ENCODE peak calls at places on chromosomes 6 and 20, in five cellular contexts. One of them, this sample, is unnamed.

GRCh38 chr6:136923116-136923953 is 1.2 kb downstream of the SLC35D3 start:
- DNase-seq in EL: no peak
- DNase-seq in NCI-H1092 treated with DMSO at 0.1 percent for 48 hours: peak
- DNase-seq in BJ: no peak
- DNase-seq in NK-92 treated with Interleukin-12 subunit alpha and Interleukin-12 subunit beta, amount 100 ng/mL, for 24 hours: no peak
- DNase-seq in this sample: peak

GRCh38 chr6:149075616-149076354 is 241.7 kb upstream of the TAB2 start:
- DNase-seq in EL: peak
- DNase-seq in BJ: no peak
- DNase-seq in NCI-H1092 treated with DMSO at 0.1 percent for 48 hours: no peak
- DNase-seq in NK-92 treated with Interleukin-12 subunit alpha and Interleukin-12 subunit beta, amount 100 ng/mL, for 24 hours: no peak
- DNase-seq in this sample: no peak

GRCh38 chr6:158037771-158038170 is 56.1 kb downstream of the SYNJ2 start:
- DNase-seq in BJ: no peak
- DNase-seq in EL: no peak
- DNase-seq in NK-92 treated with Interleukin-12 subunit alpha and Interleukin-12 subunit beta, amount 100 ng/mL, for 24 hours: no peak
- DNase-seq in NCI-H1092 treated with DMSO at 0.1 percent for 48 hours: no peak
- DNase-seq in this sample: no peak

GRCh38 chr20:16284385-16285100 is 288.7 kb downstream of the KIF16B start:
- DNase-seq in NK-92 treated with Interleukin-12 subunit alpha and Interleukin-12 subunit beta, amount 100 ng/mL, for 24 hours: no peak
- DNase-seq in BJ: no peak
- DNase-seq in EL: no peak
- DNase-seq in NCI-H1092 treated with DMSO at 0.1 percent for 48 hours: no peak
- DNase-seq in this sample: no peak

GRCh38 chr6:163170294-163170883 is 244.1 kb upstream of the QKI start:
- DNase-seq in EL: peak
- DNase-seq in BJ: no peak
- DNase-seq in NCI-H1092 treated with DMSO at 0.1 percent for 48 hours: no peak
- DNase-seq in NK-92 treated with Interleukin-12 subunit alpha and Interleukin-12 subunit beta, amount 100 ng/mL, for 24 hours: no peak
- DNase-seq in this sample: peak

GRCh38 chr20:38878798-38879197 is 47.4 kb upstream of the FAM83D start:
- DNase-seq in NCI-H1092 treated with DMSO at 0.1 percent for 48 hours: no peak
- DNase-seq in BJ: no peak
- DNase-seq in NK-92 treated with Interleukin-12 subunit alpha and Interleukin-12 subunit beta, amount 100 ng/mL, for 24 hours: no peak
- DNase-seq in EL: no peak
- DNase-seq in this sample: peak

GRCh38 chr20:36653456-36653855 is 7.5 kb upstream of the SLA2 start:
- DNase-seq in NCI-H1092 treated with DMSO at 0.1 percent for 48 hours: no peak
- DNase-seq in BJ: no peak
- DNase-seq in EL: no peak
- DNase-seq in NK-92 treated with Interleukin-12 subunit alpha and Interleukin-12 subunit beta, amount 100 ng/mL, for 24 hours: no peak
- DNase-seq in this sample: no peak

GRCh38 chr20:17625246-17626051 is 55.6 kb downstream of the DSTN start:
- DNase-seq in NCI-H1092 treated with DMSO at 0.1 percent for 48 hours: no peak
- DNase-seq in BJ: no peak
- DNase-seq in EL: no peak
- DNase-seq in NK-92 treated with Interleukin-12 subunit alpha and Interleukin-12 subunit beta, amount 100 ng/mL, for 24 hours: no peak
- DNase-seq in this sample: no peak

GRCh38 chr6:65638047-65638831 is 68.8 kb downstream of the EYS start:
- DNase-seq in NK-92 treated with Interleukin-12 subunit alpha and Interleukin-12 subunit beta, amount 100 ng/mL, for 24 hours: no peak
- DNase-seq in EL: no peak
- DNase-seq in NCI-H1092 treated with DMSO at 0.1 percent for 48 hours: peak
- DNase-seq in BJ: no peak
- DNase-seq in this sample: peak

GRCh38 chr20:38392356-38392755 is 42.8 kb downstream of the SNHG17 start:
- DNase-seq in NK-92 treated with Interleukin-12 subunit alpha and Interleukin-12 subunit beta, amount 100 ng/mL, for 24 hours: no peak
- DNase-seq in EL: no peak
- DNase-seq in BJ: no peak
- DNase-seq in NCI-H1092 treated with DMSO at 0.1 percent for 48 hours: no peak
- DNase-seq in this sample: peak

GRCh38 chr6:35311390-35312075 is 13.9 kb downstream of the DEF6 start:
- DNase-seq in NCI-H1092 treated with DMSO at 0.1 percent for 48 hours: no peak
- DNase-seq in BJ: no peak
- DNase-seq in NK-92 treated with Interleukin-12 subunit alpha and Interleukin-12 subunit beta, amount 100 ng/mL, for 24 hours: peak
- DNase-seq in EL: no peak
- DNase-seq in this sample: peak

GRCh38 chr20:32443386-32443974 is 85.3 kb downstream of the ASXL1 start:
- DNase-seq in NK-92 treated with Interleukin-12 subunit alpha and Interleukin-12 subunit beta, amount 100 ng/mL, for 24 hours: no peak
- DNase-seq in EL: peak
- DNase-seq in NCI-H1092 treated with DMSO at 0.1 percent for 48 hours: no peak
- DNase-seq in BJ: no peak
- DNase-seq in this sample: peak

GRCh38 chr6:170449835-170450753 is 103.0 kb downstream of the PSMB1 start:
- DNase-seq in NCI-H1092 treated with DMSO at 0.1 percent for 48 hours: no peak
- DNase-seq in BJ: no peak
- DNase-seq in NK-92 treated with Interleukin-12 subunit alpha and Interleukin-12 subunit beta, amount 100 ng/mL, for 24 hours: no peak
- DNase-seq in EL: no peak
- DNase-seq in this sample: peak

GRCh38 chr20:23640873-23641667 is 3.3 kb upstream of the CST3 start:
- DNase-seq in NCI-H1092 treated with DMSO at 0.1 percent for 48 hours: no peak
- DNase-seq in NK-92 treated with Interleukin-12 subunit alpha and Interleukin-12 subunit beta, amount 100 ng/mL, for 24 hours: no peak
- DNase-seq in BJ: no peak
- DNase-seq in EL: no peak
- DNase-seq in this sample: no peak

GRCh38 chr6:134168580-134169223 is 116.3 kb upstream of the SLC2A12 start:
- DNase-seq in NCI-H1092 treated with DMSO at 0.1 percent for 48 hours: no peak
- DNase-seq in BJ: no peak
- DNase-seq in EL: peak
- DNase-seq in NK-92 treated with Interleukin-12 subunit alpha and Interleukin-12 subunit beta, amount 100 ng/mL, for 24 hours: no peak
- DNase-seq in this sample: no peak

GRCh38 chr6:111540971-111541719 is 58.1 kb upstream of the REV3L start:
- DNase-seq in NK-92 treated with Interleukin-12 subunit alpha and Interleukin-12 subunit beta, amount 100 ng/mL, for 24 hours: no peak
- DNase-seq in NCI-H1092 treated with DMSO at 0.1 percent for 48 hours: peak
- DNase-seq in BJ: no peak
- DNase-seq in EL: no peak
- DNase-seq in this sample: no peak

GRCh38 chr20:4998160-4998651 is 3.1 kb downstream of the SLC23A2 start:
- DNase-seq in NCI-H1092 treated with DMSO at 0.1 percent for 48 hours: no peak
- DNase-seq in NK-92 treated with Interleukin-12 subunit alpha and Interleukin-12 subunit beta, amount 100 ng/mL, for 24 hours: no peak
- DNase-seq in EL: no peak
- DNase-seq in BJ: no peak
- DNase-seq in this sample: no peak

GRCh38 chr6:110688661-110689268 is 126.5 kb downstream of the CDK19 start:
- DNase-seq in NK-92 treated with Interleukin-12 subunit alpha and Interleukin-12 subunit beta, amount 100 ng/mL, for 24 hours: no peak
- DNase-seq in EL: no peak
- DNase-seq in BJ: no peak
- DNase-seq in NCI-H1092 treated with DMSO at 0.1 percent for 48 hours: no peak
- DNase-seq in this sample: peak

GRCh38 chr20:51042064-51042463 is 19.2 kb upstream of the KCNG1 start:
- DNase-seq in NCI-H1092 treated with DMSO at 0.1 percent for 48 hours: no peak
- DNase-seq in BJ: no peak
- DNase-seq in NK-92 treated with Interleukin-12 subunit alpha and Interleukin-12 subunit beta, amount 100 ng/mL, for 24 hours: no peak
- DNase-seq in EL: no peak
- DNase-seq in this sample: peak

GRCh38 chr6:168193816-168194701 is 115.0 kb upstream of the FRMD1 start:
- DNase-seq in BJ: no peak
- DNase-seq in NCI-H1092 treated with DMSO at 0.1 percent for 48 hours: no peak
- DNase-seq in NK-92 treated with Interleukin-12 subunit alpha and Interleukin-12 subunit beta, amount 100 ng/mL, for 24 hours: no peak
- DNase-seq in EL: no peak
- DNase-seq in this sample: peak

GRCh38 chr6:103327079-103327478 is 1532.6 kb downstream of the HACE1 start:
- DNase-seq in NCI-H1092 treated with DMSO at 0.1 percent for 48 hours: peak
- DNase-seq in EL: no peak
- DNase-seq in NK-92 treated with Interleukin-12 subunit alpha and Interleukin-12 subunit beta, amount 100 ng/mL, for 24 hours: no peak
- DNase-seq in BJ: no peak
- DNase-seq in this sample: no peak

GRCh38 chr6:36545767-36546663 is 1.3 kb downstream of the STK38 start:
- DNase-seq in BJ: no peak
- DNase-seq in NK-92 treated with Interleukin-12 subunit alpha and Interleukin-12 subunit beta, amount 100 ng/mL, for 24 hours: no peak
- DNase-seq in NCI-H1092 treated with DMSO at 0.1 percent for 48 hours: no peak
- DNase-seq in EL: peak
- DNase-seq in this sample: no peak

GRCh38 chr6:74510878-74511277 is 695.0 kb downstream of the COL12A1 start:
- DNase-seq in EL: peak
- DNase-seq in BJ: no peak
- DNase-seq in NCI-H1092 treated with DMSO at 0.1 percent for 48 hours: no peak
- DNase-seq in NK-92 treated with Interleukin-12 subunit alpha and Interleukin-12 subunit beta, amount 100 ng/mL, for 24 hours: no peak
- DNase-seq in this sample: no peak

GRCh38 chr6:25041676-25042598 is 106.2 kb upstream of the RIPOR2 start:
- DNase-seq in NK-92 treated with Interleukin-12 subunit alpha and Interleukin-12 subunit beta, amount 100 ng/mL, for 24 hours: no peak
- DNase-seq in BJ: no peak
- DNase-seq in NCI-H1092 treated with DMSO at 0.1 percent for 48 hours: no peak
- DNase-seq in EL: no peak
- DNase-seq in this sample: peak

GRCh38 chr6:44664716-44665115 is 277.2 kb downstream of the CDC5L start:
- DNase-seq in EL: peak
- DNase-seq in NCI-H1092 treated with DMSO at 0.1 percent for 48 hours: no peak
- DNase-seq in BJ: no peak
- DNase-seq in NK-92 treated with Interleukin-12 subunit alpha and Interleukin-12 subunit beta, amount 100 ng/mL, for 24 hours: no peak
- DNase-seq in this sample: peak

GRCh38 chr20:54431545-54431944 is 43.8 kb upstream of the DOK5 start:
- DNase-seq in BJ: no peak
- DNase-seq in NK-92 treated with Interleukin-12 subunit alpha and Interleukin-12 subunit beta, amount 100 ng/mL, for 24 hours: no peak
- DNase-seq in NCI-H1092 treated with DMSO at 0.1 percent for 48 hours: peak
- DNase-seq in EL: no peak
- DNase-seq in this sample: no peak

GRCh38 chr20:35091808-35092523 is 641 bp downstream of the TRPC4AP start:
- DNase-seq in NK-92 treated with Interleukin-12 subunit alpha and Interleukin-12 subunit beta, amount 100 ng/mL, for 24 hours: no peak
- DNase-seq in EL: peak
- DNase-seq in BJ: no peak
- DNase-seq in NCI-H1092 treated with DMSO at 0.1 percent for 48 hours: peak
- DNase-seq in this sample: no peak

GRCh38 chr6:112396221-112396620 is 49.1 kb downstream of the RFPL4B start:
- DNase-seq in EL: peak
- DNase-seq in NK-92 treated with Interleukin-12 subunit alpha and Interleukin-12 subunit beta, amount 100 ng/mL, for 24 hours: no peak
- DNase-seq in BJ: no peak
- DNase-seq in NCI-H1092 treated with DMSO at 0.1 percent for 48 hours: no peak
- DNase-seq in this sample: no peak

GRCh38 chr6:25482996-25483395 is 169.0 kb upstream of the SCGN start:
- DNase-seq in NCI-H1092 treated with DMSO at 0.1 percent for 48 hours: no peak
- DNase-seq in EL: no peak
- DNase-seq in NK-92 treated with Interleukin-12 subunit alpha and Interleukin-12 subunit beta, amount 100 ng/mL, for 24 hours: no peak
- DNase-seq in BJ: no peak
- DNase-seq in this sample: no peak

GRCh38 chr20:21767200-21767738 is 61.8 kb downstream of the PAX1 start:
- DNase-seq in NCI-H1092 treated with DMSO at 0.1 percent for 48 hours: no peak
- DNase-seq in NK-92 treated with Interleukin-12 subunit alpha and Interleukin-12 subunit beta, amount 100 ng/mL, for 24 hours: no peak
- DNase-seq in BJ: no peak
- DNase-seq in EL: no peak
- DNase-seq in this sample: no peak

GRCh38 chr20:20450461-20451027 is 82.6 kb downstream of the INSM1 start:
- DNase-seq in NCI-H1092 treated with DMSO at 0.1 percent for 48 hours: peak
- DNase-seq in BJ: no peak
- DNase-seq in EL: no peak
- DNase-seq in NK-92 treated with Interleukin-12 subunit alpha and Interleukin-12 subunit beta, amount 100 ng/mL, for 24 hours: no peak
- DNase-seq in this sample: no peak

GRCh38 chr6:45737331-45738056 is 278.2 kb downstream of the CLIC5 start:
- DNase-seq in NCI-H1092 treated with DMSO at 0.1 percent for 48 hours: no peak
- DNase-seq in EL: no peak
- DNase-seq in BJ: no peak
- DNase-seq in NK-92 treated with Interleukin-12 subunit alpha and Interleukin-12 subunit beta, amount 100 ng/mL, for 24 hours: no peak
- DNase-seq in this sample: no peak

GRCh38 chr20:32762754-32763201 is 593 bp downstream of the DNMT3B start:
- DNase-seq in EL: no peak
- DNase-seq in NCI-H1092 treated with DMSO at 0.1 percent for 48 hours: no peak
- DNase-seq in NK-92 treated with Interleukin-12 subunit alpha and Interleukin-12 subunit beta, amount 100 ng/mL, for 24 hours: peak
- DNase-seq in BJ: no peak
- DNase-seq in this sample: peak

GRCh38 chr6:53333439-53334408 is 15.0 kb downstream of the ELOVL5 start:
- DNase-seq in BJ: no peak
- DNase-seq in EL: no peak
- DNase-seq in NCI-H1092 treated with DMSO at 0.1 percent for 48 hours: no peak
- DNase-seq in NK-92 treated with Interleukin-12 subunit alpha and Interleukin-12 subunit beta, amount 100 ng/mL, for 24 hours: no peak
- DNase-seq in this sample: no peak

GRCh38 chr20:1718604-1719384 is 61.2 kb upstream of the SIRPG start:
- DNase-seq in BJ: peak
- DNase-seq in NK-92 treated with Interleukin-12 subunit alpha and Interleukin-12 subunit beta, amount 100 ng/mL, for 24 hours: no peak
- DNase-seq in NCI-H1092 treated with DMSO at 0.1 percent for 48 hours: no peak
- DNase-seq in EL: peak
- DNase-seq in this sample: no peak